ENCODE peak calls at places on chromosomes 6 and 20, in five cellular contexts. R is K562, O is HepG2, Z is upper lobe of left lung, I is GM12878. L is an unnamed sample. For H3K27me3, the result is how much of the 10 kb centered on the place peaks cover.

GRCh38 chr20:5933802-5934436 is 16.4 kb downstream of the TRMT6 start:
- ATAC-seq in R (peak), O (peak), Z (no peak), I (peak), L (no peak)

GRCh38 chr20:48295445-48295903 is 510.2 kb upstream of the SULF2 start:
- ATAC-seq in R (no peak), O (peak), Z (peak), I (no peak), L (peak)

GRCh38 chr6:125966569-125966968 is 10.0 kb downstream of the HINT3 start:
- ATAC-seq in R (no peak), O (no peak), Z (no peak), I (no peak), L (no peak)

GRCh38 chr20:8579060-8579459 is 447.0 kb downstream of the PLCB1 start:
- ATAC-seq in R (no peak), O (no peak), Z (no peak), I (no peak), L (peak)

GRCh38 chr6:9103876-9104521 is 668.7 kb upstream of the SLC35B3 start:
- ATAC-seq in R (no peak), O (no peak), Z (no peak), I (no peak), L (no peak)

GRCh38 chr6:168838000-168838399 is 397.0 kb downstream of the SMOC2 start:
- ATAC-seq in R (no peak), O (no peak), Z (no peak), I (no peak), L (no peak)

GRCh38 chr6:146892613-146893401 is 294.0 kb downstream of the ADGB start:
- ATAC-seq in R (peak), O (no peak), Z (peak), I (no peak), L (no peak)

GRCh38 chr6:111118816-111119215 is 31.5 kb downstream of the SLC16A10 start:
- ATAC-seq in R (no peak), O (no peak), Z (no peak), I (no peak), L (no peak)

GRCh38 chr6:20188630-20189075 is 23.6 kb downstream of the MBOAT1 start:
- ATAC-seq in R (no peak), O (no peak), Z (no peak), I (no peak), L (no peak)

GRCh38 chr20:32155017-32155965 is 45.8 kb downstream of the TM9SF4 start:
- ATAC-seq in R (peak), O (peak), Z (peak), I (peak), L (peak)

GRCh38 chr6:135325624-135326424 is 144.7 kb downstream of the MYB start:
- ATAC-seq in R (peak), O (no peak), Z (no peak), I (no peak), L (no peak)

GRCh38 chr20:54229566-54229965 is 21.7 kb downstream of the PFDN4 start:
- ATAC-seq in R (no peak), O (no peak), Z (no peak), I (no peak), L (no peak)

GRCh38 chr20:12198281-12198680 is 280.6 kb downstream of the BTBD3 start:
- ATAC-seq in R (no peak), O (no peak), Z (no peak), I (no peak), L (no peak)

GRCh38 chr6:16712931-16713484 is 48.3 kb downstream of the ATXN1 start:
- ATAC-seq in R (peak), O (peak), Z (peak), I (peak), L (peak)

GRCh38 chr20:33910056-33910455 is 83.7 kb upstream of the RALY start:
- ATAC-seq in R (no peak), O (no peak), Z (no peak), I (no peak), L (no peak)

GRCh38 chr6:134351615-134352474 is 33.9 kb upstream of the SGK1 start:
- ATAC-seq in R (peak), O (peak), Z (no peak), I (peak), L (no peak)

GRCh38 chr6:157207521-157208076 is 115.7 kb downstream of the TMEM242 start:
- ATAC-seq in R (peak), O (no peak), Z (no peak), I (no peak), L (no peak)

GRCh38 chr6:64357430-64357829 is 721.8 kb downstream of the PHF3 start:
- ATAC-seq in R (no peak), O (no peak), Z (no peak), I (no peak), L (peak)

GRCh38 chr6:72657391-72657790 is 35.5 kb downstream of the KCNQ5 start:
- ATAC-seq in R (no peak), O (no peak), Z (no peak), I (no peak), L (no peak)

GRCh38 chr6:99424761-99425646 is at the start of gene PNISR:
- ATAC-seq in R (peak), O (peak), Z (peak), I (peak), L (peak)

GRCh38 chr6:163745566-163746400 is 331.3 kb downstream of the QKI start:
- ATAC-seq in R (peak), O (peak), Z (peak), I (no peak), L (peak)

GRCh38 chr6:41702089-41702745 is 33.2 kb downstream of the TFEB start:
- ATAC-seq in R (no peak), O (no peak), Z (no peak), I (no peak), L (no peak)
- TF ChIP-seq EP300 in R (no peak), O (no peak), Z (no peak), I (no peak), L (no peak)

GRCh38 chr20:44754554-44754953 is 8.9 kb downstream of the KCNK15 start:
- ATAC-seq in R (no peak), O (no peak), Z (no peak), I (no peak), L (no peak)
- H3K27me3 ChIP-seq in R (under half), O (under half), Z (under half), I (under half), L (half or more)

DNA sequence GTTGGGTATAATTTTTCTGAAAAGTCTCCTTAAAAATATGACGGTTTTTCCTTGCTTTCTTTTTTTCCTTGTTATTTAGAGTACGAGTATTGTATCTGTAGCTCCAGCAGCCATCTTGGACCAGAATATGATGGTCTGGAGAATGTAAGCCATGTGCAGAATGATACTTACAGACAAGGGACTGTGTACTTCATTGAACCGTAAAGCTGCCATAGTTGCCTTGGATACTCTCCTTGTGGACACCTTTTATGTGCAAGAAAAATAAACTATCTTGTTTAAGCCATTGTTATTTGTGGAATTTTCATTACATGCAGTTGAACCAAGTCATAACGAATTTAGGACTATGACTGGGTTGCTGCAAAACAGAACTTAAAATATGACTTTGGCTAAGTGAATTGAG is 485.7 kb upstream of the CITED2 start:
- ATAC-seq in R (no peak), O (no peak), Z (no peak), I (no peak), L (no peak)
- TF ChIP-seq EP300 in R (no peak), O (no peak), Z (no peak), I (no peak), L (no peak)

GRCh38 chr6:1404066-1404712 is 14.8 kb downstream of the FOXF2 start:
- ATAC-seq in R (peak), O (no peak), Z (no peak), I (no peak), L (no peak)
- H3K27me3 ChIP-seq in R (under half), O (under half), Z (under half), I (under half), L (under half)

GRCh38 chr6:32883789-32884188 is 29.8 kb downstream of the PSMB9 start:
- ATAC-seq in R (no peak), O (no peak), Z (peak), I (no peak), L (peak)
- TF ChIP-seq EP300 in R (no peak), O (no peak), Z (peak), I (no peak), L (no peak)

L was measured in gastroesophageal sphincter.